ENCODE peak calls at places on chromosomes 16 and 17, in four cellular contexts. One of them, this sample, is unnamed.

GRCh38 chr16:8854298-8854948 is 14.4 kb downstream of the CARHSP1 start:
- DNase-seq in WERI-Rb-1: no peak
- DNase-seq in body of pancreas: no peak
- DNase-seq in A549: no peak
- DNase-seq in this sample: no peak

GRCh38 chr17:37816951-37817350 is 72.1 kb upstream of the HNF1B start:
- DNase-seq in A549: peak; percentile 34
- DNase-seq in WERI-Rb-1: no peak
- DNase-seq in body of pancreas: no peak
- DNase-seq in this sample: peak; percentile 3

GRCh38 chr16:19294156-19294649 is 8.7 kb downstream of the CLEC19A start:
- DNase-seq in body of pancreas: peak; percentile 28
- DNase-seq in WERI-Rb-1: no peak
- DNase-seq in A549: peak; percentile 45
- DNase-seq in this sample: no peak

GRCh38 chr17:79054200-79054599 is 20.4 kb upstream of the ENGASE start:
- DNase-seq in A549: peak; percentile 54
- DNase-seq in WERI-Rb-1: no peak
- DNase-seq in body of pancreas: no peak
- DNase-seq in this sample: no peak

GRCh38 chr16:49528035-49528434 is 154.4 kb downstream of the C16orf78 start:
- DNase-seq in A549: no peak
- DNase-seq in body of pancreas: no peak
- DNase-seq in WERI-Rb-1: no peak
- DNase-seq in this sample: peak; percentile 4

GRCh38 chr17:66098040-66098439 is 93.9 kb downstream of the CEP112 start:
- DNase-seq in body of pancreas: no peak
- DNase-seq in WERI-Rb-1: no peak
- DNase-seq in A549: no peak
- DNase-seq in this sample: no peak

GRCh38 chr16:57470683-57471082 is 8.2 kb downstream of the POLR2C start:
- DNase-seq in WERI-Rb-1: no peak
- DNase-seq in body of pancreas: peak; percentile 78
- DNase-seq in A549: peak; percentile 66
- DNase-seq in this sample: peak; percentile 38

GRCh38 chr16:3074860-3075545 is 9.6 kb downstream of the IL32 start:
- DNase-seq in A549: no peak
- DNase-seq in WERI-Rb-1: no peak
- DNase-seq in body of pancreas: no peak
- DNase-seq in this sample: no peak

GRCh38 chr16:81315271-81316175 is 761 bp downstream of the GAN start:
- DNase-seq in body of pancreas: peak; percentile 67
- DNase-seq in A549: peak; percentile 34
- DNase-seq in WERI-Rb-1: peak; percentile 15
- DNase-seq in this sample: no peak

GRCh38 chr17:700504-701094 is 14.0 kb downstream of the VPS53 start:
- DNase-seq in WERI-Rb-1: no peak
- DNase-seq in A549: peak; percentile 35
- DNase-seq in body of pancreas: no peak
- DNase-seq in this sample: no peak

GRCh38 chr16:23318639-23319038 is 16.5 kb downstream of the SCNN1B start:
- DNase-seq in WERI-Rb-1: no peak
- DNase-seq in body of pancreas: no peak
- DNase-seq in A549: no peak
- DNase-seq in this sample: no peak

GRCh38 chr16:27947696-27948095 is 115.8 kb downstream of the GSG1L start:
- DNase-seq in WERI-Rb-1: no peak
- DNase-seq in A549: no peak
- DNase-seq in body of pancreas: no peak
- DNase-seq in this sample: no peak

GRCh38 chr17:62724398-62725146 is 83.5 kb downstream of the MARCHF10 start:
- DNase-seq in A549: no peak
- DNase-seq in WERI-Rb-1: no peak
- DNase-seq in body of pancreas: no peak
- DNase-seq in this sample: no peak

GRCh38 chr17:31508310-31509094 is 117.0 kb downstream of the RAB11FIP4 start:
- DNase-seq in body of pancreas: no peak
- DNase-seq in WERI-Rb-1: peak; percentile 37
- DNase-seq in A549: peak; percentile 41
- DNase-seq in this sample: no peak

GRCh38 chr17:44086364-44087311 is 16.1 kb downstream of the G6PC3 start:
- DNase-seq in A549: peak; percentile 87
- DNase-seq in WERI-Rb-1: peak; percentile 53
- DNase-seq in body of pancreas: peak; percentile 28
- DNase-seq in this sample: no peak

GRCh38 chr16:23838485-23839142 is 2.8 kb downstream of the PRKCB start:
- DNase-seq in WERI-Rb-1: no peak
- DNase-seq in body of pancreas: no peak
- DNase-seq in A549: no peak
- DNase-seq in this sample: no peak

GRCh38 chr16:27123795-27124194 is 57.1 kb downstream of the C16orf82 start:
- DNase-seq in WERI-Rb-1: no peak
- DNase-seq in A549: no peak
- DNase-seq in body of pancreas: no peak
- DNase-seq in this sample: no peak

GRCh38 chr17:32757963-32758362 is 119.0 kb downstream of the MYO1D start:
- DNase-seq in A549: no peak
- DNase-seq in body of pancreas: no peak
- DNase-seq in WERI-Rb-1: no peak
- DNase-seq in this sample: no peak

GRCh38 chr17:4944554-4945175 is 3.7 kb downstream of the PFN1 start:
- DNase-seq in A549: no peak
- DNase-seq in WERI-Rb-1: no peak
- DNase-seq in body of pancreas: no peak
- DNase-seq in this sample: no peak

GRCh38 chr16:67530013-67530939 is 1.6 kb downstream of the RIPOR1 start:
- DNase-seq in A549: no peak
- DNase-seq in body of pancreas: peak; percentile 76
- DNase-seq in WERI-Rb-1: peak; percentile 49
- DNase-seq in this sample: no peak

GRCh38 chr17:56774650-56775049 is 59.1 kb downstream of the C17orf67 start:
- DNase-seq in A549: no peak
- DNase-seq in WERI-Rb-1: no peak
- DNase-seq in body of pancreas: no peak
- DNase-seq in this sample: no peak

GRCh38 chr17:79951361-79952264 is 84.1 kb downstream of the TBC1D16 start:
- DNase-seq in body of pancreas: peak; percentile 78
- DNase-seq in A549: no peak
- DNase-seq in WERI-Rb-1: peak; percentile 8
- DNase-seq in this sample: no peak

GRCh38 chr17:32525116-32525515 is 38.3 kb downstream of the CDK5R1 start:
- DNase-seq in WERI-Rb-1: no peak
- DNase-seq in A549: no peak
- DNase-seq in body of pancreas: no peak
- DNase-seq in this sample: no peak

GRCh38 chr16:82011199-82011641 is at the start of gene SDR42E1:
- DNase-seq in A549: peak; percentile 70
- DNase-seq in body of pancreas: peak; percentile 85
- DNase-seq in WERI-Rb-1: no peak
- DNase-seq in this sample: no peak

GRCh38 chr16:85263214-85263613 is 150.9 kb upstream of the CIBAR2 start:
- DNase-seq in WERI-Rb-1: no peak
- DNase-seq in A549: no peak
- DNase-seq in body of pancreas: no peak
- DNase-seq in this sample: no peak

GRCh38 chr16:55492756-55493380 is 13.9 kb downstream of the MMP2 start:
- DNase-seq in WERI-Rb-1: no peak
- DNase-seq in A549: no peak
- DNase-seq in body of pancreas: no peak
- DNase-seq in this sample: no peak

GRCh38 chr16:7182510-7183109 is 150.0 kb upstream of the RBFOX1 start:
- DNase-seq in WERI-Rb-1: no peak
- DNase-seq in body of pancreas: no peak
- DNase-seq in A549: no peak
- DNase-seq in this sample: no peak

GRCh38 chr16:10878644-10879498 is 1.9 kb downstream of the CIITA start:
- DNase-seq in A549: no peak
- DNase-seq in body of pancreas: peak; percentile 48
- DNase-seq in WERI-Rb-1: no peak
- DNase-seq in this sample: no peak

GRCh38 chr16:33059206-33059605 is 134.8 kb upstream of the TP53TG3C start:
- DNase-seq in A549: no peak
- DNase-seq in body of pancreas: no peak
- DNase-seq in WERI-Rb-1: no peak
- DNase-seq in this sample: no peak

DNA sequence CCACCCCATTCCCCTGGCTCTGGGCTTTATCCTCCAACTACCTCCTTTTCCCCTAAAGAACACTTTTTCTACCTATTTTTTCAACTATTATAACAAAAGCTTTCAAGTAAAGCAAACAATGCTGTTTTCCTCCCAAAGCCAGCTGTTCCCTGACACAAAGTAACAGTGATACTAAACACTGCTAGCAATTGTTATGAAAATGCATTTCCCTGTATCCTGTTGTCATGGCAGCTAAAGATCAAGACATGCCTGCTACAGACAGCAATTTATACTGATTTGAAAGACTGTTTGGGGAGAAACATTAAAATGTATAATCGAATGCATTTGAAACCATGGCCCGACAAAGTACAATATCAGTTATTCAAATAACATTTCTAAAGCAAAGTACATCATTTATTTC is 89.2 kb downstream of the CHD9NB start:
- DNase-seq in WERI-Rb-1: no peak
- DNase-seq in body of pancreas: no peak
- DNase-seq in A549: no peak
- DNase-seq in this sample: no peak
- H3K4me3 ChIP-seq in WERI-Rb-1: no peak overlapping the region
- H3K4me3 ChIP-seq in body of pancreas: no peak overlapping the region
- H3K4me3 ChIP-seq in A549: no peak overlapping the region
- H3K4me3 ChIP-seq in this sample: no peak overlapping the region

DNA sequence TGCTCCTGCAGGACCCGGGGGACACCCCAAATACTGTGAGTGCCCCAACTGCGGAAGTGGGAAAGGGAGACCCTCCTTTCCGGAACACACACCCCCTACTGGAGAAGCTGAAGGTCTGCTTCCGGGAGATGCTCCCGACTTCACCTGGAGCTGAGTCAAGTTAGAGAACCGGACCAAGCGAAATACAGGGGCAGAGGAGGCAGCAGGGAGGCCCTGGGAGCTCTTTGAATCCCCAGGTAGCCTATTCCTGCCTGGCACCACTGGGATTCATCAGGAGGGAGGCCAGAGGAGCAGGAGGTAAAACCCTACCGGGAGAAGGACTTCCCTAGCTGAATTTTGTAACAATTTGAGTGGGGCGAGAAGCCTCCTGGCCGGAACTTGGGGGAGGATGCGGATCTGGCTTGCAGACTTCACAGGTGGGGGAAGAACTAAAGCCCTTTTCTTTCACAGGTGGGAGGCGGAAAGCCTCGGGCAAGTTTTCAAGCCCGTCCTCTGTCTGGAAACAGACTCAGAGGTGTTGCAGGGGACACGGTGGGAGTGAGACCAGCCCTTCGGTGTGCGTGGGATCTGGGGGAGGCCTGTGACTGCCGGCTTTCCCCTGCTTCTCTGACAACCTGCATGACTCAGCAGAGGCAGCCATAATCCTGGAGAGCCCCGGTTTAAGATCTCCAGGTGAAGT is 22.4 kb upstream of the TEKT1 start:
- DNase-seq in A549: peak; percentile 73
- DNase-seq in body of pancreas: peak; percentile 23
- DNase-seq in WERI-Rb-1: no peak
- DNase-seq in this sample: no peak
- TF ChIP-seq CTCF in A549: peak; percentile 40
- TF ChIP-seq CTCF in body of pancreas: no peak
- TF ChIP-seq CTCF in WERI-Rb-1: no peak
- TF ChIP-seq CTCF in this sample: no peak

GRCh38 chr16:5366126-5366525 is 268.5 kb upstream of the EEF2KMT start:
- DNase-seq in body of pancreas: no peak
- DNase-seq in A549: no peak
- DNase-seq in WERI-Rb-1: no peak
- DNase-seq in this sample: no peak
- H3K4me3 ChIP-seq in body of pancreas: no peak overlapping the region
- H3K4me3 ChIP-seq in A549: no peak overlapping the region
- H3K4me3 ChIP-seq in WERI-Rb-1: no peak overlapping the region
- H3K4me3 ChIP-seq in this sample: no peak overlapping the region

DNA sequence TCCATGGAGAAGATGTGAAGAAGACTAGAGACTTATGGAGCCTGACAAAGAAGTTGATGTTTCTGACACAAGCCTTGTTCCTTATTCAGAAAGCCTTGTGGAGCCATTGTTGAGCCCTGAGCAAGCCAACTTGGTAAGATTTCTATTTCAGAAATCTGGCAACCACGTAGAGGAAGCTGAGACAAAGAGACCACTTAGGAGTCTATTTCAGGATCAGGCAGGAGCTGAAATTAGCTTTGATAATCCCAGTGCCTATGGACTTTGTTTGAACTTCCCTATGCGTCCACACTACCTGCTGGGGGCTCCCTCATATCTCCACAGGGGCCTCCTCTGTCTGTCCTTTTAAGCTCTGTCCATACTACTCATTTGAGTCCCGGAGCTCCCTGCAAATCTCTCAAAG is 540.0 kb upstream of the GOT2 start:
- DNase-seq in body of pancreas: no peak
- DNase-seq in WERI-Rb-1: no peak
- DNase-seq in A549: no peak
- DNase-seq in this sample: no peak
- TF ChIP-seq CTCF in body of pancreas: no peak
- TF ChIP-seq CTCF in WERI-Rb-1: no peak
- TF ChIP-seq CTCF in A549: no peak
- TF ChIP-seq CTCF in this sample: no peak

GRCh38 chr16:1859650-1860049 is 12.3 kb downstream of the MEIOB start:
- DNase-seq in A549: no peak
- DNase-seq in body of pancreas: no peak
- DNase-seq in WERI-Rb-1: no peak
- DNase-seq in this sample: no peak

GRCh38 chr16:1858189-1858588 is 13.8 kb downstream of the MEIOB start:
- DNase-seq in WERI-Rb-1: no peak
- DNase-seq in A549: no peak
- DNase-seq in body of pancreas: no peak
- DNase-seq in this sample: no peak

GRCh38 chr16:1862394-1862793 is 9.6 kb downstream of the MEIOB start:
- DNase-seq in body of pancreas: no peak
- DNase-seq in A549: no peak
- DNase-seq in WERI-Rb-1: no peak
- DNase-seq in this sample: no peak

GRCh38 chr16:1863681-1864460 is 8.1 kb downstream of the MEIOB start:
- DNase-seq in WERI-Rb-1: no peak
- DNase-seq in A549: peak; percentile 44
- DNase-seq in body of pancreas: peak; percentile 26
- DNase-seq in this sample: no peak

DNA sequence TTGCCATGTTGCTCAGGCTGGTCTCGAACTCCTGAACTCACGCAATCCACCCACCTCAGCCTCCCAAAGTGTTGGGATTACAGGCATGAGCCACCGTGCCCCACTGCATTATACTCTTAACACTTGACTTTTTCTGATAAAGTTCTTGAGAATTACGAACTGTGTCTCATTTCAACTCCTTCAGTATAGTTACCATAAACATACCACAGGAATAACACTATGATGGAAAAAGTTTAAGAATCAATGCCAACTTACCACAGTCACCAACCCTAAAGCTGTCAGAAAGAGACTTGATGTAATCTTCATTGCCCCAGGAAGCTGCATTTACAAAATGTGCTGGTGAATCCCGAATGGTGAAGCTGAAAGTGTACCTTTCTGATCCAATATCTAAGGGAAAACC is 10.2 kb downstream of the MEIOB start:
- DNase-seq in A549: no peak
- DNase-seq in WERI-Rb-1: no peak
- DNase-seq in body of pancreas: no peak
- DNase-seq in this sample: no peak
- H3K4me3 ChIP-seq in A549: no peak overlapping the region
- H3K4me3 ChIP-seq in WERI-Rb-1: no peak overlapping the region
- H3K4me3 ChIP-seq in body of pancreas: no peak overlapping the region
- H3K4me3 ChIP-seq in this sample: no peak overlapping the region

GRCh38 chr17:29933379-29933778 is 3.4 kb upstream of the SSH2 start:
- DNase-seq in WERI-Rb-1: peak; percentile 19
- DNase-seq in A549: peak; percentile 61
- DNase-seq in body of pancreas: no peak
- DNase-seq in this sample: no peak
- TF ChIP-seq CTCF in WERI-Rb-1: peak; percentile 42
- TF ChIP-seq CTCF in A549: peak; percentile 62
- TF ChIP-seq CTCF in body of pancreas: no peak
- TF ChIP-seq CTCF in this sample: peak; percentile 40